ENCODE peak calls at places on chromosomes 2 and 18, in eight cellular contexts. S, C, O, Q, J, Z, K and P are unnamed samples.

GRCh38 chr2:173991857-173992588 is 26.9 kb upstream of the SP3 start:
- DNase-seq in S (no peak), Z (peak; percentile 83), O (no peak), Q (peak; percentile 25), J (peak; percentile 91), K (no peak), C (no peak), P (no peak)

GRCh38 chr2:45808294-45808693 is 156.8 kb downstream of the PRKCE start:
- DNase-seq in K (no peak), J (no peak), S (no peak), Z (no peak), Q (no peak), C (no peak), O (no peak), P (no peak)

GRCh38 chr2:153004627-153005026 is 286.2 kb downstream of the ARL6IP6 start:
- DNase-seq in O (no peak), S (no peak), Q (no peak), K (no peak), Z (no peak), C (no peak), J (no peak), P (no peak)

GRCh38 chr2:148259674-148260073 is 238.8 kb downstream of the MBD5 start:
- DNase-seq in K (no peak), S (peak; percentile 18), J (no peak), O (peak; percentile 45), Z (no peak), C (peak; percentile 45), Q (peak; percentile 40), P (peak; percentile 81)

GRCh38 chr2:240351088-240351741 is 84.2 kb upstream of the GPC1 start:
- DNase-seq in S (peak; percentile 58), Q (no peak), C (no peak), O (no peak), K (no peak), Z (no peak), J (no peak), P (no peak)

GRCh38 chr2:180184506-180184905 is 177.4 kb upstream of the CWC22 start:
- DNase-seq in Q (peak; percentile 64), O (no peak), Z (no peak), J (no peak), K (no peak), S (no peak), C (no peak), P (peak; percentile 91)

GRCh38 chr2:150621800-150622199 is 134.3 kb upstream of the RND3 start:
- DNase-seq in J (no peak), K (no peak), O (peak; percentile 49), S (peak; percentile 26), Q (peak; percentile 92), Z (no peak), C (no peak), P (peak; percentile 91)

GRCh38 chr18:3615374-3615773 is 165.4 kb downstream of the TGIF1 start:
- DNase-seq in O (no peak), Z (no peak), J (no peak), Q (no peak), S (no peak), C (peak; percentile 18), K (no peak), P (no peak)

GRCh38 chr2:54239427-54239826 is 16.6 kb downstream of the TSPYL6 start:
- DNase-seq in Q (peak; percentile 94), C (no peak), Z (no peak), O (no peak), K (no peak), S (no peak), J (no peak), P (no peak)

GRCh38 chr2:217632036-217632435 is 370.8 kb downstream of the TNS1 start:
- DNase-seq in J (peak; percentile 77), C (no peak), Z (peak; percentile 53), S (no peak), K (no peak), Q (no peak), O (no peak), P (no peak)

GRCh38 chr18:623760-624620 is 27.2 kb downstream of the CLUL1 start:
- DNase-seq in Q (peak; percentile 78), O (peak; percentile 73), C (peak; percentile 66), Z (peak; percentile 30), J (peak; percentile 61), S (peak; percentile 86), K (no peak), P (no peak)

GRCh38 chr2:153163055-153163454 is 315.5 kb downstream of the RPRM start:
- DNase-seq in Q (no peak), J (no peak), O (peak; percentile 56), C (peak; percentile 15), K (peak; percentile 15), Z (no peak), S (peak; percentile 71), P (peak; percentile 11)

GRCh38 chr18:35728676-35729075 is 147.1 kb downstream of the GALNT1 start:
- DNase-seq in K (no peak), O (no peak), S (no peak), C (no peak), Q (no peak), Z (no peak), J (no peak), P (no peak)

GRCh38 chr18:80166240-80166639 is 57.2 kb downstream of the ADNP2 start:
- DNase-seq in Z (no peak), O (no peak), C (no peak), S (no peak), K (no peak), Q (no peak), J (no peak), P (no peak)

GRCh38 chr2:65382323-65382722 is 50.1 kb downstream of the SPRED2 start:
- DNase-seq in Z (no peak), O (no peak), S (no peak), J (no peak), Q (no peak), K (no peak), C (no peak), P (no peak)

GRCh38 chr2:212538156-212539144 is at the start of gene ERBB4:
- DNase-seq in S (peak; percentile 24), K (no peak), Q (no peak), Z (peak; percentile 41), J (peak; percentile 63), C (no peak), O (no peak), P (peak; percentile 9)

GRCh38 chr2:212535963-212536362 is 2.6 kb downstream of the ERBB4 start:
- DNase-seq in C (no peak), O (no peak), S (no peak), J (no peak), Z (no peak), Q (no peak), K (no peak), P (no peak)

GRCh38 chr2:212539145-212539880 is 711 bp upstream of the ERBB4 start:
- DNase-seq in O (no peak), C (no peak), Q (no peak), Z (peak; percentile 64), J (peak; percentile 74), K (no peak), S (peak; percentile 37), P (no peak)

GRCh38 chr2:212536385-212537310 is 2.0 kb downstream of the ERBB4 start:
- DNase-seq in J (peak; percentile 36), S (no peak), O (no peak), Q (no peak), K (no peak), C (no peak), Z (no peak), P (peak; percentile 7)

GRCh38 chr2:212537311-212538155 is 1.1 kb downstream of the ERBB4 start:
- DNase-seq in C (no peak), Q (no peak), S (peak; percentile 22), Z (peak; percentile 30), K (no peak), O (no peak), J (peak; percentile 72), P (no peak)
- TF ChIP-seq CTCF in C (no peak), Q (no peak), S (no peak), Z (no peak), K (no peak), O (no peak), J (no peak), P (no peak)

GRCh38 chr18:70363861-70364260 is 75.0 kb downstream of the SOCS6 start:
- DNase-seq in Q (peak; percentile 72), C (no peak), Z (no peak), O (peak; percentile 77), K (no peak), S (peak; percentile 24), J (no peak), P (no peak)
- H3K4me1 ChIP-seq in Q (peaks cover 11% of the 10 kb centered on the region), C (no peaks in the 10 kb centered on the region), Z (no peaks in the 10 kb centered on the region), O (peaks cover 50% of the 10 kb centered on the region), K (peaks cover 15% of the 10 kb centered on the region), S (no peaks in the 10 kb centered on the region), J (no peaks in the 10 kb centered on the region), P (no peaks in the 10 kb centered on the region)

DNA sequence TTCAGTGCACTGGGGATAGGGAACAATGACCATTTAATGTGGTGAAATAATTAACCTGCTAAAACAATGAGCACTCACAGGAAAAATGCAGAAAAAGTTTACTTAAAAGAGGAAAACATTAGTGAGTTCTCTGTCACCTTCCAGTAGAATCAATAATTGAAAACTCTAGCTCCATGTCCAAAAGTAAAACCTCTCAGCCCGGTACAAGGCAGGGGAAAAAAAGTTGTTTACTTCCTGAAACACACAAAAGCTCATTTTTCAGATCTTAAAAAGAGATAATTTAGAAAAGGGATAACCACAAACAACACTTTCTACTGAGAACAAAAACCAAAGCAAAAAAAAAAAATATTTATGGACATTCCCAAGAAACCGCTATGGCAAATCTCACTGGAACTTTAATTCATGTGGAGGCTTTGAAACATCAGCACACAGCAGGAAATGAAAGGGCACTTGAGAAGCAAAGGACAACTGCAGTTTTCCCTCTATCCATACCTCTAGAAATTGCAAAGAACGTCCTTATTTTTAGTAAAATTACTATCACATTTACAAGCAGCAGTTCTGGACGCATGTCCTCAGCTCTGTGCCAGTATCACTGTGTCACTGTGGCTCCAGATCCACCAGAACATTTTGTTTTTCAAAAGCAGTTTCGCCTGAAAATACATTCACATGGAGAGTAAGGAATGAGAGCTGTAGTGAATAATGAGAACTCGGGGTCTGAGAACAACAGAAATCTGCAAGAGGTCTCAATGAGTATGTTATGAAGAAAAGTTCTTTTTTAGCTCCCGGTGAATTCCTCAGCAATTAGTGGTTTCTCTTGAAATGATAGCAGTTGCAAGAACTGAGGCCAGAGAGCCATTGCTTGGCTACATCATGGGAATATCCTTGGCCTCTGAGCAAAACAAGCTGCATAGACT is 44.7 kb upstream of the DNAH7 start:
- DNase-seq in Q (peak; percentile 84), C (no peak), K (no peak), S (no peak), J (no peak), O (no peak), Z (no peak), P (no peak)
- H3K27ac ChIP-seq in Q (peak overlapping the region; percentile 68), C (no peak overlapping the region), K (peak overlapping the region; percentile 51), S (peak overlapping the region; percentile 54), J (peak overlapping the region; percentile 3), O (peak overlapping the region; percentile 49), Z (peak overlapping the region; percentile 80), P (no peak overlapping the region)

DNA sequence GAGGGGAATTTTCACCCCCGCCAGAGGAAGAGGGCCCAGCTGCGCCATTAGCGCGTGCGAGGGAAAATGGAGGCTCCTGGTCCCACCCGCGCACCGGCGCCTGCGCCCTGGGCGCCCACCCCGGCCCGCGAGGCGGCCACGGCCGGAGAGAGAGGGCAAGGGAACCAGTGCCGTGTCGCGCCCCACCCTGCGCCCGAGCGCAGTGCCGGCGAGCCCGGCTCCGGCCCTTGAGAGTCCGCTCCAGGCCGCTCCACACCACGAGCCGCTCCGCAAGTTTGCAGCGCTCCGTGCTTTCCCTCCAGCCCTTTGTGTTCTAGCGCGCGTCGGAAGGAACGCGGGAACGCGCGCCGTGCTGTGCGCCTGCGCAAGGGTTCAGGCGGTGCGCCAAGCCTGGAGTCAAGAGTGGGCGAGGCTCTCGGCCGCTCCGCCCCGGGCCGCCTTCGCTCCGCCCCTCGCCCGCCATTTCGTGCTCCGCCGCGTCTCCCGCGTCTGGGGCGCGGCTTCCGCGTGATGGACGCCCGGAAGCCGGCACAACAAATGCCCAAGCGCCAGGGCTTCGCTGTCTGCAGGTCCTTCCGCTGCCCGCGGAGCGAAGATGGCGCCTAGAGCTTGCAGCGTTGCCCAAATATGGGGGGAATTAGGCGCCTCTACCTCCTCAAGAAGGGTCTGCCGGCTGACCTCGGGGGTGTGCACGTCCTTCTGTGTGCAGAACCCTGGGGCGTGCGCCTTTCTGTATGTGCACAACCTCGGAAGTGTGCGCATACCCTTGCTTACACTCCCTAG is 46.1 kb upstream of the PTMA start:
- DNase-seq in S (peak; percentile 97), J (peak; percentile 99), K (peak; percentile 71), C (peak; percentile 99), Q (peak; percentile 95), Z (peak; percentile 96), O (peak; percentile 99), P (peak; percentile 82)
- TF ChIP-seq CTCF in S (no peak), J (no peak), K (no peak), C (no peak), Q (peak; percentile 8), Z (peak; percentile 27), O (no peak), P (no peak)